ENCODE peak calls at places on chromosomes 12 and 14, in ten cellular contexts. O, X, E, J, F, H, I, Q, G and V are unnamed samples. For H3K4me1, the result is how much of the 10 kb centered on the place peaks cover.

GRCh38 chr14:90375934-90376333 is 20.9 kb upstream of the CALM1 start:
- DNase-seq in O (no peak), X (no peak), E (no peak), J (no peak), F (no peak), H (no peak), I (no peak), Q (no peak), G (no peak), V (no peak)

GRCh38 chr14:92937229-92937937 is 14.4 kb downstream of the CHGA start:
- DNase-seq in O (no peak), X (peak), E (no peak), J (no peak), F (no peak), H (no peak), I (no peak), Q (peak), G (no peak), V (peak)

GRCh38 chr12:54497883-54498282 is 331 bp downstream of the NCKAP1L start:
- DNase-seq in O (no peak), X (no peak), E (no peak), J (no peak), F (no peak), H (no peak), I (no peak), Q (no peak), G (no peak), V (no peak)

GRCh38 chr12:109446869-109447268 is 30.2 kb downstream of the KCTD10 start:
- DNase-seq in O (no peak), X (no peak), E (no peak), J (no peak), F (no peak), H (no peak), I (no peak), Q (no peak), G (no peak), V (peak)

GRCh38 chr14:31025335-31026075 is at the start of gene AP4S1:
- DNase-seq in O (no peak), X (no peak), E (peak), J (peak), F (peak), H (peak), I (no peak), Q (peak), G (peak), V (peak)

GRCh38 chr14:68520637-68521556 is 272.0 kb downstream of the ZFP36L1 start:
- DNase-seq in O (no peak), X (peak), E (no peak), J (peak), F (no peak), H (no peak), I (no peak), Q (peak), G (peak), V (no peak)

GRCh38 chr14:65281991-65282908 is 130.3 kb upstream of the FUT8 start:
- DNase-seq in O (peak), X (no peak), E (no peak), J (peak), F (peak), H (peak), I (peak), Q (no peak), G (peak), V (no peak)

GRCh38 chr14:99602788-99603415 is 1.1 kb downstream of the CCDC85C start:
- DNase-seq in O (no peak), X (no peak), E (no peak), J (no peak), F (no peak), H (no peak), I (no peak), Q (no peak), G (peak), V (no peak)

GRCh38 chr12:24997970-24998582 is 49.2 kb upstream of the BCAT1 start:
- DNase-seq in O (peak), X (no peak), E (no peak), J (no peak), F (peak), H (peak), I (peak), Q (no peak), G (no peak), V (no peak)

GRCh38 chr12:15276088-15276698 is 46.1 kb upstream of the PTPRO start:
- DNase-seq in O (peak), X (peak), E (peak), J (peak), F (peak), H (peak), I (peak), Q (peak), G (peak), V (peak)

DNA sequence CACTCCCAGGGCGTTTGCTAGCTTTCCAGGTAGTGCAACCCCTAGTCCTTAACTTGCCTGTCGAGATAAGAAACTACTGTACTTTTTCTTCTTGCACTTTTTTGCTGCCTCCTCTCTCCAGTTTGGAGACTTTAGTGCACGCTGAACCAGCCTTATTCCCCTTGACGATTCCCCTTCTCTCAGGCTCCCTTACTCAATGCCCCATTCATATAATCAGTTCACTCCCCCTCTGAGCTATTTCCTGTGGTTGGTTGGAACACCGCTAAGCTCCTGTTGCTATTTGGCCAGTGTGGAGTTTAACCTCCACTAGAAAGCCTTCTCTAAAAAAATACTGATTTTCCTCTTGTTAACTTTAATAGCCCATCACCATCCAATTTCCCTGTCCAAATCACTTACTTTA is 727 bp downstream of the CREBL2 start:
- DNase-seq in O (peak), X (no peak), E (peak), J (peak), F (peak), H (peak), I (peak), Q (peak), G (no peak), V (no peak)
- H3K4me1 ChIP-seq in O (under half), X (under half), E (under half), J (under half), F (under half), H (under half), I (under half), Q (under half), G (under half), V (under half)

GRCh38 chr14:55689971-55690871 is 110.2 kb downstream of the KTN1 start:
- DNase-seq in O (no peak), X (no peak), E (no peak), J (peak), F (no peak), H (no peak), I (no peak), Q (peak), G (no peak), V (no peak)
- H3K9ac ChIP-seq in O (no peak), X (no peak), E (no peak), J (no peak), F (no peak), H (no peak), I (no peak), Q (no peak), G (no peak), V (no peak)

GRCh38 chr12:93060666-93061413 is 131.7 kb upstream of the EEA1 start:
- DNase-seq in O (peak), X (no peak), E (peak), J (peak), F (peak), H (peak), I (peak), Q (no peak), G (peak), V (no peak)
- H3K4me3 ChIP-seq in O (no peak), X (no peak), E (no peak), J (no peak), F (no peak), H (no peak), I (no peak), Q (no peak), G (no peak), V (no peak)

GRCh38 chr12:63867026-63867425 is 22.5 kb downstream of the SRGAP1 start:
- DNase-seq in O (no peak), X (no peak), E (no peak), J (no peak), F (no peak), H (no peak), I (no peak), Q (no peak), G (no peak), V (no peak)
- H3K4me1 ChIP-seq in O (under half), X (under half), E (under half), J (under half), F (under half), H (under half), I (under half), Q (under half), G (under half), V (under half)

GRCh38 chr14:61599959-61600358 is 95.4 kb upstream of the HIF1A start:
- DNase-seq in O (no peak), X (no peak), E (no peak), J (no peak), F (no peak), H (no peak), I (no peak), Q (no peak), G (no peak), V (no peak)

GRCh38 chr14:61602733-61603077 is 92.6 kb upstream of the HIF1A start:
- DNase-seq in O (no peak), X (no peak), E (no peak), J (peak), F (no peak), H (no peak), I (peak), Q (peak), G (no peak), V (peak)

GRCh38 chr14:61598980-61599379 is 96.3 kb upstream of the HIF1A start:
- DNase-seq in O (no peak), X (no peak), E (no peak), J (no peak), F (no peak), H (no peak), I (no peak), Q (no peak), G (no peak), V (no peak)

GRCh38 chr14:61603736-61604135 is 91.6 kb upstream of the HIF1A start:
- DNase-seq in O (peak), X (no peak), E (no peak), J (no peak), F (no peak), H (no peak), I (no peak), Q (no peak), G (no peak), V (no peak)

GRCh38 chr14:61601923-61602732 is 93.2 kb upstream of the HIF1A start:
- DNase-seq in O (no peak), X (no peak), E (no peak), J (peak), F (no peak), H (no peak), I (no peak), Q (no peak), G (peak), V (no peak)
- H3K9ac ChIP-seq in O (no peak), X (no peak), E (no peak), J (no peak), F (no peak), H (no peak), I (no peak), Q (peak), G (peak), V (peak)